ENCODE peak calls at places on chromosomes 7 and 10, in five cellular contexts. F, N, Z, L and B are unnamed samples.

GRCh38 chr10:30182191-30183075 is 123.0 kb upstream of the JCAD start:
- DNase-seq in F (no peak), N (no peak), Z (peak; percentile 73), L (no peak), B (peak; percentile 38)

GRCh38 chr7:55469271-55469681 is 103.0 kb downstream of the VOPP1 start:
- DNase-seq in F (no peak), N (no peak), Z (no peak), L (no peak), B (no peak)

GRCh38 chr10:12974845-12975199 is 26.7 kb downstream of the CCDC3 start:
- DNase-seq in F (no peak), N (no peak), Z (no peak), L (no peak), B (no peak)

GRCh38 chr10:48470893-48471805 is 133.7 kb downstream of the ARHGAP22 start:
- DNase-seq in F (no peak), N (peak; percentile 19), Z (peak; percentile 95), L (no peak), B (no peak)

GRCh38 chr7:35776686-35777085 is 24.2 kb upstream of the SEPTIN7 start:
- DNase-seq in F (no peak), N (no peak), Z (no peak), L (no peak), B (no peak)

GRCh38 chr10:132706701-132707100 is 79.2 kb downstream of the NKX6-2 start:
- DNase-seq in F (peak; percentile 7), N (peak; percentile 38), Z (no peak), L (no peak), B (no peak)

GRCh38 chr7:5689716-5690115 is 91.7 kb downstream of the RNF216 start:
- DNase-seq in F (no peak), N (no peak), Z (no peak), L (no peak), B (no peak)

GRCh38 chr10:73043766-73044377 is 52.8 kb downstream of the P4HA1 start:
- DNase-seq in F (no peak), N (no peak), Z (no peak), L (no peak), B (no peak)

GRCh38 chr7:115340828-115341227 is 418.9 kb downstream of the MDFIC start:
- DNase-seq in F (no peak), N (no peak), Z (peak; percentile 93), L (peak; percentile 47), B (no peak)

GRCh38 chr10:68224810-68225209 is 7.1 kb downstream of the ATOH7 start:
- DNase-seq in F (no peak), N (no peak), Z (peak; percentile 69), L (no peak), B (no peak)

GRCh38 chr7:108088729-108089128 is 41.4 kb downstream of the LAMB4 start:
- DNase-seq in F (no peak), N (no peak), Z (no peak), L (no peak), B (no peak)

GRCh38 chr7:142909921-142910521 is 23.5 kb downstream of the TRPV5 start:
- DNase-seq in F (no peak), N (no peak), Z (no peak), L (no peak), B (no peak)

DNA sequence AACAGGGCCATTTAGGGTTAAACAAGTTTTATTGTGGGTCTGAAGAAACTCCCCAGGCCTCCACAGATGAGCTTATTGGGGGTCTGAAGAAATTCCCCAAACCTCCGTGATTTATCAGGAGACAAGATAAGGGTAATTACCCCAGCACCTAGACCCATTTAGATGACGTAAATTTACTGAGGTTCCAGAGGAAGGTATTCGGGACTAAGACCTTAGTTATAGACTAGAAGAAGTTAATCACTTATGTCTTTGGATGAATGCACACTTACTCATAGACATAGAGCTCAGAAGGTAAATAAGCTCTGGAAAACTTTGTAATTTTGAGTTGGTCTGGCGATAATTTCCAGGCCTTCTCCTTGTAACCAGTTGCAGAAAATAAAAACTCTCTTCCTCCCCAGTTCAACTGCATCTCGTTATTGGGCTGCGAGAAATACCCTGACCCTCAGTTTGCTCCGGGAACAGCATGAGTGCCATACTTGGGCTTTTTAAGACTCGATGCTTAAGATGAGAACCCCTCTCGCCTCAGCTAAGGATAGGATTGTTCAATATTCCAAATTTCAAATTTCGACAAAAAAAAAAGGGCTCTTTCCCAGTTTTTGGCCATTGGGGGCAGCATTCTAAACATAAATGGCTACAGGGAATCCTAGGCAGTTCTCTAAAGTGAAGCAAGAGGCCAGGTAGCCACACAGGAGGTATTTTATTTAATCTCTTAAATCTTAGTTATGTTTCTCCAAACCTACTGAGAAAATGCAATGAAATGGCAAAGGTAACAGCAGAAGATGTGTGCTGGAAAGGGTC is 74.7 kb upstream of the PFKP start:
- DNase-seq in F (no peak), N (no peak), Z (no peak), L (no peak), B (no peak)
- TF ChIP-seq CTCF in F (no peak), N (no peak), Z (no peak), L (peak; percentile 5), B (no peak)

GRCh38 chr7:101862280-101863220 is 45.1 kb downstream of the CUX1 start:
- DNase-seq in F (peak; percentile 44), N (peak; percentile 75), Z (no peak), L (no peak), B (no peak)

GRCh38 chr7:101860316-101861222 is 43.1 kb downstream of the CUX1 start:
- DNase-seq in F (no peak), N (no peak), Z (no peak), L (no peak), B (no peak)

GRCh38 chr7:101863598-101863997 is 46.2 kb downstream of the CUX1 start:
- DNase-seq in F (no peak), N (no peak), Z (no peak), L (no peak), B (no peak)

GRCh38 chr7:101859411-101860106 is 42.1 kb downstream of the CUX1 start:
- DNase-seq in F (no peak), N (no peak), Z (no peak), L (no peak), B (no peak)

DNA sequence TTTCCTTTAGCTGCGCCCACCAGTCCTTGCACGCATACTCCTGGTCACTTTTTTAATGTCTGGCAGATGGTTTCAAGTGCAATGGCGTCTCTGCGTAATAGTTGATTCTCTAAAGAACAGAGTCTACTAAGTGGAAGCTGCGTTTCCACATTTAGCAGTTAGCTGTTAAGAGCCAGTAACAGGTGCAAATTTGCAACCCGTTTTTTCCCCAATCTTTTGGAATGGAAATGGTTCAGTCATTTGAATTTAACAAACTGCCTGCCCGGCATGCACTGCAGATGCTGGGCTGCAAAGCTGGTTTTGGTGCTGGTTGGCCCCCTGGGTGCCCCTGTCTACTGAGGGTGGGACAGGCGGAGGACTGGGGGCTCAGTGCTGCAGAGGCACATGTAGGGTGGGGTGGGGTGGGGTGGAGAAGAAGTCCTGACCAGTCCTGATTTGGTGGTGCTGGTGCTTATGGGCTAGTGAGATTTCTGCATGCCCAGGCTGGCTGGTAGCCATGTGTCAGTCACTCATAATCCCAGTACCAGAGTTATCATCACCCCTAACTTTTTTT is 43.9 kb downstream of the CUX1 start:
- DNase-seq in F (no peak), N (no peak), Z (no peak), L (no peak), B (no peak)
- H3K4me3 ChIP-seq in F (no peak overlapping the region), N (peak overlapping the region; percentile 12), Z (no peak overlapping the region), L (no peak overlapping the region), B (no peak overlapping the region)

GRCh38 chr10:130766071-130766470 is 545.5 kb downstream of the TCERG1L start:
- DNase-seq in F (no peak), N (peak; percentile 12), Z (no peak), L (no peak), B (no peak)
- TF ChIP-seq CTCF in F (no peak), N (no peak), Z (no peak), L (no peak), B (no peak)

DNA sequence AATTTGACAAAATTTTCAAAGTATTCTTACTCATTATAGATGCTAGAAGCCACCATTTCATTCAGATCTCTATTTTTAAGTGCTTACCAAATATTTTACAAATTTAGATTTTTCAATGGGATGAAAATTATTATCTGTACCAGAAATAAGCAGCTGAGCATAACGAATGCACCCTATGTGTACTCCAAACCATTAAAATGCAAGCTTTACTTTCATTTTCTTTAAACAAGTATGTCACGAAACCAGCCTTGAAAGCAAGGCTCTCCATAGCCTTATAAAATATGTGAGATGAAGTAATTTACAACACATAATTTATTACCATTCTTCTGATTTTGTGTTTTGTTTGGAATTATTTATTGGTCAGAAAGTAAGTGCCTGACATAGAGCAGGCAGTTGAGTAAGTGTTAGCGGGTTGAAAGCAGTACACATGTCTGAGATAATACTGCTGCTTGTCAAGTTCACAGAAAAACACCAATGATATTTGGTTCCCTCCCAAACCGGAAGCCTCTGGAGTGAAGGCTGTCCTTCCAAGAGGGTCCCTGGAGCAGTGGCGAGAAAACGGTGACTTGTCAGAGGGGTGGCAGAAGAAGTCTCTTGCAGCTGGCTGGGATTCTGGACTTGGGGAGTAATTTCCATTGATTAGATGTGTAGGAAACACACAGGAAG is 322.7 kb upstream of the PFKP start:
- DNase-seq in F (no peak), N (no peak), Z (no peak), L (no peak), B (no peak)
- H3K4me3 ChIP-seq in F (peak overlapping the region; percentile 23), N (peak overlapping the region; percentile 47), Z (no peak overlapping the region), L (no peak overlapping the region), B (no peak overlapping the region)

DNA sequence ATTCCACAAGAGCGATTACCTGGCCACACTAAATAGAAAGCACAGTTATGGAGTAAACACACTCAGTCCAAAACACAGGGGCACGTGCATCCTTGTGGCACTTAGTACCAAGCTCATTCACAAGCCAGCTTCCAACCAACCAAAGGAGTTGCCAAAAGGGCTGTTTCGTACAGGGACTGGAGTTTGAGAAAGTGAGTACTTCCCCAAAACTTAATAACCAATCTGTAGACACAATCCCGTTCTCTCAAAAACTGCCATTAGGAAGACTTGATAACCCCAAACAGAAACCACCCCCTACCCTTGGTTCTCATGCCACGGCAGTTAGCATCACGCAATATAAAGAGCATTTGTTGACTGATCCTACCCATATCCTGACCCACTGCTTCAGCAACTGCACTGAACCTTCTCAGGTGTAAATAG is 166.2 kb upstream of the ASAH2 start:
- DNase-seq in F (no peak), N (no peak), Z (no peak), L (no peak), B (peak; percentile 33)
- TF ChIP-seq CTCF in F (no peak), N (no peak), Z (no peak), L (no peak), B (no peak)

DNA sequence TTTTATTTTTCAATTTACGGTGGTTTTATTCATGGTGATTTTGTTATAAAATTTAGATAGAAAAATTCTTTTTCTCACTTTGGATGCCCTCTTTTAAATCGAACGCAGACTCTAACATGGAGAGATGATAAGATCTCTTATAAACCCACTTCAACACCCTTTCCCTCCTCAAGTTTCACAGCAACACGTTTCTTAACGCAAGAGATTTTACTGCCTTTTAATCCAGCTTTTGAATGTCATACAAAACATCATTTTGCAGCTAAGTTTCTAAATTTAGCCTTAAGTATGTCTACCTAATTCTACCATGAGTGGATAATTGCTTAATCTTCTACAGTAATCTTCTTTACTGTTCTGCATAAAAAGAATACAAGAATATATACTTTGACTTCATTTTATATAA is 70.0 kb downstream of the SEMA3C start:
- DNase-seq in F (no peak), N (no peak), Z (no peak), L (no peak), B (no peak)
- H3K4me3 ChIP-seq in F (no peak overlapping the region), N (no peak overlapping the region), Z (no peak overlapping the region), L (no peak overlapping the region), B (no peak overlapping the region)